ENCODE peak calls at places on chromosomes 1 and 21, in four cellular contexts. One of them, this sample, is unnamed.

GRCh38 chr1:174800221-174800791 is 199.4 kb upstream of the CACYBP start:
- DNase-seq in GM12878: no peak
- DNase-seq in K562: no peak
- DNase-seq in HL-60: no peak
- DNase-seq in this sample: no peak

GRCh38 chr21:20997308-20997632 is 939 bp upstream of the NCAM2 start:
- DNase-seq in HL-60: no peak
- DNase-seq in K562: no peak
- DNase-seq in GM12878: no peak
- DNase-seq in this sample: no peak

GRCh38 chr1:243433737-243434370 is 178.0 kb downstream of the SDCCAG8 start:
- DNase-seq in HL-60: no peak
- DNase-seq in GM12878: no peak
- DNase-seq in K562: no peak
- DNase-seq in this sample: no peak

GRCh38 chr1:78884685-78885452 is 121.7 kb downstream of the ADGRL4 start:
- DNase-seq in K562: no peak
- DNase-seq in GM12878: no peak
- DNase-seq in HL-60: no peak
- DNase-seq in this sample: no peak

GRCh38 chr1:221118176-221118937 is 239.1 kb downstream of the HLX start:
- DNase-seq in GM12878: no peak
- DNase-seq in K562: no peak
- DNase-seq in HL-60: no peak
- DNase-seq in this sample: no peak

GRCh38 chr1:186008920-186009737 is 274.9 kb downstream of the HMCN1 start:
- DNase-seq in HL-60: no peak
- DNase-seq in GM12878: no peak
- DNase-seq in K562: no peak
- DNase-seq in this sample: no peak

GRCh38 chr1:2376931-2377672 is 14.3 kb downstream of the MORN1 start:
- DNase-seq in GM12878: no peak
- DNase-seq in K562: no peak
- DNase-seq in HL-60: no peak
- DNase-seq in this sample: no peak

GRCh38 chr1:160748182-160748876 is 9.3 kb downstream of the SLAMF7 start:
- DNase-seq in HL-60: no peak
- DNase-seq in GM12878: no peak
- DNase-seq in K562: peak
- DNase-seq in this sample: no peak

GRCh38 chr1:187837787-187838186 is 1009.0 kb downstream of the PLA2G4A start:
- DNase-seq in K562: no peak
- DNase-seq in GM12878: no peak
- DNase-seq in HL-60: no peak
- DNase-seq in this sample: no peak

GRCh38 chr21:37932936-37933335 is 16.7 kb upstream of the KCNJ6 start:
- DNase-seq in GM12878: no peak
- DNase-seq in HL-60: no peak
- DNase-seq in K562: no peak
- DNase-seq in this sample: no peak

GRCh38 chr1:220274122-220274855 is 2.0 kb upstream of the RAB3GAP2 start:
- DNase-seq in HL-60: peak
- DNase-seq in K562: no peak
- DNase-seq in GM12878: no peak
- DNase-seq in this sample: no peak

GRCh38 chr21:34235514-34235913 is 128.3 kb upstream of the KCNE2 start:
- DNase-seq in GM12878: no peak
- DNase-seq in K562: no peak
- DNase-seq in HL-60: no peak
- DNase-seq in this sample: no peak

GRCh38 chr1:170307426-170307825 is 161.7 kb downstream of the NTMT2 start:
- DNase-seq in GM12878: no peak
- DNase-seq in K562: no peak
- DNase-seq in HL-60: no peak
- DNase-seq in this sample: no peak

GRCh38 chr1:200112308-200112707 is 84.8 kb downstream of the NR5A2 start:
- DNase-seq in K562: no peak
- DNase-seq in GM12878: no peak
- DNase-seq in HL-60: no peak
- DNase-seq in this sample: no peak

GRCh38 chr1:230797376-230798186 is 50.4 kb downstream of the CAPN9 start:
- DNase-seq in K562: peak
- DNase-seq in GM12878: no peak
- DNase-seq in HL-60: peak
- DNase-seq in this sample: no peak

GRCh38 chr1:218742478-218743260 is 397.5 kb downstream of the TGFB2 start:
- DNase-seq in GM12878: no peak
- DNase-seq in HL-60: no peak
- DNase-seq in K562: no peak
- DNase-seq in this sample: no peak

GRCh38 chr1:116474921-116475849 is 95.6 kb downstream of the CD58 start:
- DNase-seq in HL-60: no peak
- DNase-seq in GM12878: no peak
- DNase-seq in K562: no peak
- DNase-seq in this sample: no peak

GRCh38 chr1:2230781-2231666 is 2.9 kb downstream of the SKI start:
- DNase-seq in GM12878: no peak
- DNase-seq in HL-60: peak
- DNase-seq in K562: peak
- DNase-seq in this sample: no peak

GRCh38 chr21:46049890-46050650 is 47.8 kb upstream of the COL6A2 start:
- DNase-seq in GM12878: no peak
- DNase-seq in HL-60: no peak
- DNase-seq in K562: no peak
- DNase-seq in this sample: no peak

GRCh38 chr1:217253985-217254384 is 376.9 kb downstream of the GPATCH2 start:
- DNase-seq in K562: no peak
- DNase-seq in GM12878: no peak
- DNase-seq in HL-60: no peak
- DNase-seq in this sample: no peak

GRCh38 chr1:1117469-1117831 is 1.6 kb upstream of the C1orf159 start:
- DNase-seq in GM12878: no peak
- DNase-seq in K562: no peak
- DNase-seq in HL-60: peak
- DNase-seq in this sample: no peak

GRCh38 chr21:15631342-15631741 is 98.4 kb upstream of the USP25 start:
- DNase-seq in K562: no peak
- DNase-seq in GM12878: no peak
- DNase-seq in HL-60: no peak
- DNase-seq in this sample: no peak

GRCh38 chr1:117651616-117652015 is 45.8 kb downstream of the TENT5C start:
- DNase-seq in GM12878: no peak
- DNase-seq in HL-60: no peak
- DNase-seq in K562: no peak
- DNase-seq in this sample: no peak

GRCh38 chr1:6259491-6260362 is 1.2 kb downstream of the GPR153 start:
- DNase-seq in K562: peak
- DNase-seq in GM12878: no peak
- DNase-seq in HL-60: peak
- DNase-seq in this sample: peak

GRCh38 chr1:222643603-222643936 is 25.7 kb downstream of the MIA3 start:
- DNase-seq in HL-60: peak
- DNase-seq in K562: no peak
- DNase-seq in GM12878: no peak
- DNase-seq in this sample: no peak

GRCh38 chr1:79197421-79197820 is 190.9 kb upstream of the ADGRL4 start:
- DNase-seq in HL-60: no peak
- DNase-seq in K562: no peak
- DNase-seq in GM12878: no peak
- DNase-seq in this sample: no peak

GRCh38 chr1:241156231-241156965 is 200.6 kb downstream of the RGS7 start:
- DNase-seq in GM12878: no peak
- DNase-seq in HL-60: no peak
- DNase-seq in K562: no peak
- DNase-seq in this sample: no peak

GRCh38 chr1:1242461-1243080 is 4.0 kb downstream of the C1QTNF12 start:
- DNase-seq in K562: no peak
- DNase-seq in GM12878: no peak
- DNase-seq in HL-60: no peak
- DNase-seq in this sample: no peak

GRCh38 chr1:17156108-17156507 is 36.9 kb upstream of the PADI2 start:
- DNase-seq in GM12878: peak
- DNase-seq in K562: no peak
- DNase-seq in HL-60: no peak
- DNase-seq in this sample: no peak

GRCh38 chr1:17161137-17161700 is 42.0 kb upstream of the PADI2 start:
- DNase-seq in GM12878: no peak
- DNase-seq in HL-60: peak
- DNase-seq in K562: no peak
- DNase-seq in this sample: no peak

GRCh38 chr1:17158961-17159360 is 39.7 kb upstream of the PADI2 start:
- DNase-seq in HL-60: no peak
- DNase-seq in GM12878: no peak
- DNase-seq in K562: no peak
- DNase-seq in this sample: no peak

GRCh38 chr1:17149771-17150170 is 30.5 kb upstream of the PADI2 start:
- DNase-seq in K562: no peak
- DNase-seq in HL-60: no peak
- DNase-seq in GM12878: no peak
- DNase-seq in this sample: no peak

GRCh38 chr1:17155257-17155895 is 36.1 kb upstream of the PADI2 start:
- DNase-seq in K562: no peak
- DNase-seq in HL-60: no peak
- DNase-seq in GM12878: no peak
- DNase-seq in this sample: no peak
- TF ChIP-seq SPI1 in K562: no peak
- TF ChIP-seq SPI1 in HL-60: no peak
- TF ChIP-seq SPI1 in GM12878: no peak
- TF ChIP-seq SPI1 in this sample: no peak

DNA sequence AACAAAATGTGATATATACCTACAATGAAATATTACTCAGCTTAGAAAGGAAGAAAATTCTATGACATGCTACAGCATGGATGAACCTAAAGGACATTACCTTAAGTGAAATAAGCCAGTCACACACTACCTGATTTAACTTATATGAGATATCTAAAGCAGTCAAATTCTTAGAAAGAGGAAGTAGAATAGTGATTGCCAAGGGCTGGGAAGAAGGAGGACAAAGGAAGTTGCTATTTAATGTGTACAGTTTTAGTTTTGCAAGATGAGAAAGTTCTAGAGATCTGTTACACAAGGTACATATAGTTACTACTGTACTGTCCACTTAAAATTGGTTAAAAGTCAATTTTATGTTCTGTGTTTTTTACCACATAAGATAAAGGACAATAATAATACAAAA is 87.5 kb upstream of the KCTD3 start:
- DNase-seq in K562: no peak
- DNase-seq in GM12878: no peak
- DNase-seq in HL-60: peak
- DNase-seq in this sample: no peak
- TF ChIP-seq SPI1 in K562: no peak
- TF ChIP-seq SPI1 in GM12878: no peak
- TF ChIP-seq SPI1 in HL-60: peak
- TF ChIP-seq SPI1 in this sample: no peak

DNA sequence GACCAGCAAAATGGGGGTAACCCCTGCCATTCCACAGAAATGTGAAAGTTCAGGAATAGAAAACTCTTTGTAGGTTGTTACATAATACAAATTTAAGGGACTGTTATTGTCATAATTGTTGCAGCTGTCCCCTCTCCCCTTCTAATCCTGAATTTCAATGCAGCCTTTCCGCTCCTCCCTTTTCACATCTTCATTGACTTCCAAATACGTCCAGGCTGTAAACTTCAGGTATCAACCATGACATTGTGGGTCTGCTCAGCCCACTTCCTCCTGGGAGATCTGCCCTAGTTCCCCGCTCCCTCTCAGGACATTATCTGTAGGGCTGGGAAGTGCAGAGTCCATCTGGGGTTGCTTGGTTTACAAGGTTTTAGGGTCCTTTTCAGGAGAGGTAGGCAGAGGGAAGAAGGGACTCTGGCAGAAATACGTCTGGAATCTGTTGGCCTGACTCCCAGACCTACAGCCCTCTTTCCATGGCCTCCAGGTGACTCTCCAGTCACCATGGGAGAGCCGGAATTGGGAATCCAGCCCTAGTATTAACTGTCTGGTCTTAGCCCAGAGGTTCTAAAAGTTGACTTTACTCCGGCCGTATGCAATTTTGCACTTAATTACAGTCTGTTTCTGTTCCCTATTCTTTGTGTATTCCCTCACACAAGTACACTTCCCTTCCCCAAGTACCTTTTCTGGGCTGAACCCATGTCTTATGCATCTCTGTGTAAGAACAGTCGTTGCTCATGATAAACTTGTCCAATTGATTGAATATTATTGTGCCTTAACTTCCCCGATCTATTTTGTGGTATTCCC is 4.7 kb upstream of the DENND2D start:
- DNase-seq in HL-60: no peak
- DNase-seq in GM12878: no peak
- DNase-seq in K562: no peak
- DNase-seq in this sample: no peak
- TF ChIP-seq SPI1 in HL-60: peak
- TF ChIP-seq SPI1 in GM12878: peak
- TF ChIP-seq SPI1 in K562: peak
- TF ChIP-seq SPI1 in this sample: peak

DNA sequence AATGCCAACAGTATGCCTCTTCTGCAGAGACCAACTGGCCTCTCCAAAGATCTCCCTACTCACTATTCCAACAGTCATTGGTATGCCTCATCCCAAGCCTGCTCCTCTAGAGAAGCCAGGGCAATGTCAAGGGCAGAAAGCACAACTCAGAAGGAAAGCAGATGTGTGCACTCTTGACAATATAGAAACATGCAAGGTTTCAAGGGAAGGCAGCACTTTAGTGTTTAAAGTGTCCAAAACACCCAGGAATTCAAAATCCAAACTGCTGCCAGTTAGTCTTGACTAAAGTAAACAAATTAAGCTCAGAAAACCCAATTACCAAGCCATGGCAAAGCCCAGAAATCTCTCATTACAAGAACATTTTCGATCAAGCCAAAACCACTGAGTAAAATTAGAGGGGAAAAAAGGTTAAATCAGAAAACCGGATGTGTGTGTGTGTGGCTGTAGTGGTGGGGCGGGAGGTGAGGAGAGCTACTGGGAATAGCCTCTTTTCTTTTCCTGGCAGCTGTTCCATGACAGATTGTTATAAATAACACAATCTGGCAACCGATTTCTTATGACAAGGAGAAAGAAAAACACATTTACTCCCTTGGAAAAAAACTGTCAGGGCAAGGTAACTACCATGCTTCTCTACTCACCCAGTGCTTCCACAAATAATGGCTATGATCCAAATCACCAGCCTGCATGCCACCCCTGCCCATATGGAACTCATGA is 39.2 kb downstream of the EIF2B3 start:
- DNase-seq in GM12878: no peak
- DNase-seq in HL-60: no peak
- DNase-seq in K562: no peak
- DNase-seq in this sample: no peak
- TF ChIP-seq SPI1 in GM12878: no peak
- TF ChIP-seq SPI1 in HL-60: no peak
- TF ChIP-seq SPI1 in K562: no peak
- TF ChIP-seq SPI1 in this sample: no peak

This sample was measured in GM12891.